ENCODE peak calls at places on chromosomes 5 and 9, in six cellular contexts. D is GM12865, Q is IMR-90, P is astrocyte, B is endothelial cell, S is prostate gland. C is an unnamed sample.

GRCh38 chr9:110875275-110875674 is 163.0 kb downstream of the LPAR1 start:
- DNase-seq in D (peak), Q (no peak), P (no peak), B (peak), S (no peak), C (no peak)

GRCh38 chr9:1050125-1050895 is at the start of gene DMRT2:
- DNase-seq in D (peak), Q (peak), P (peak), B (peak), S (peak), C (peak)

GRCh38 chr9:35844628-35845301 is 15.7 kb downstream of the TMEM8B start:
- DNase-seq in D (peak), Q (peak), P (peak), B (no peak), S (peak), C (no peak)

GRCh38 chr9:16032799-16033198 is 480.0 kb downstream of the CCDC171 start:
- DNase-seq in D (no peak), Q (peak), P (peak), B (no peak), S (no peak), C (no peak)

GRCh38 chr5:133396187-133396621 is 216.1 kb downstream of the FSTL4 start:
- DNase-seq in D (no peak), Q (no peak), P (no peak), B (no peak), S (no peak), C (no peak)

GRCh38 chr5:18069790-18070189 is 435.5 kb downstream of the TAF11L14 start:
- DNase-seq in D (no peak), Q (no peak), P (no peak), B (no peak), S (no peak), C (no peak)

GRCh38 chr9:131394464-131395026 is 659 bp downstream of the PRRC2B start:
- DNase-seq in D (peak), Q (no peak), P (no peak), B (peak), S (no peak), C (peak)

GRCh38 chr5:104344809-104345512 is 782.4 kb upstream of the NUDT12 start:
- DNase-seq in D (no peak), Q (peak), P (peak), B (no peak), S (no peak), C (no peak)

GRCh38 chr5:162683280-162683679 is 615.7 kb downstream of the GABRG2 start:
- DNase-seq in D (no peak), Q (no peak), P (no peak), B (no peak), S (no peak), C (no peak)

GRCh38 chr5:172946146-172946545 is 13.1 kb upstream of the RPL26L1 start:
- DNase-seq in D (no peak), Q (no peak), P (no peak), B (no peak), S (no peak), C (no peak)

GRCh38 chr9:130239741-130240241 is 25.8 kb upstream of the HMCN2 start:
- DNase-seq in D (peak), Q (peak), P (no peak), B (no peak), S (no peak), C (no peak)

GRCh38 chr5:5886812-5887486 is 464.5 kb downstream of the ICE1 start:
- DNase-seq in D (peak), Q (no peak), P (no peak), B (peak), S (peak), C (peak)

GRCh38 chr5:5886353-5886752 is 463.9 kb downstream of the ICE1 start:
- DNase-seq in D (no peak), Q (no peak), P (no peak), B (no peak), S (no peak), C (no peak)

GRCh38 chr5:5885782-5886181 is 463.3 kb downstream of the ICE1 start:
- DNase-seq in D (no peak), Q (no peak), P (no peak), B (no peak), S (no peak), C (no peak)

GRCh38 chr5:5887818-5888217 is 465.3 kb downstream of the ICE1 start:
- DNase-seq in D (no peak), Q (no peak), P (no peak), B (no peak), S (no peak), C (no peak)

GRCh38 chr5:5891350-5891749 is 468.9 kb downstream of the ICE1 start:
- DNase-seq in D (no peak), Q (no peak), P (peak), B (no peak), S (no peak), C (no peak)
- TF ChIP-seq CTCF in D (no peak), Q (no peak), P (no peak), B (no peak), S (no peak), C (no peak)

GRCh38 chr5:93620487-93621339 is 37.7 kb downstream of the NR2F1 start:
- DNase-seq in D (peak), Q (peak), P (peak), B (peak), S (peak), C (no peak)
- TF ChIP-seq CTCF in D (peak), Q (peak), P (no peak), B (no peak), S (no peak), C (no peak)

GRCh38 chr9:5931657-5932056 is 41.0 kb downstream of the MLANA start:
- DNase-seq in D (no peak), Q (no peak), P (no peak), B (no peak), S (no peak), C (no peak)
- TF ChIP-seq CTCF in D (no peak), Q (no peak), P (no peak), B (no peak), S (no peak), C (no peak)

GRCh38 chr5:144467795-144468194 is 297.1 kb downstream of the KCTD16 start:
- DNase-seq in D (no peak), Q (peak), P (peak), B (peak), S (peak), C (no peak)
- TF ChIP-seq CTCF in D (peak), Q (peak), P (peak), B (no peak), S (no peak), C (peak)

C was measured in progenitor cell of endocrine pancreas.